ENCODE peak calls at places on chromosomes 6 and 20, in eight cellular contexts. One of them, this sample, is unnamed.

GRCh38 chr6:149065658-149066556 is 251.6 kb upstream of the TAB2 start:
- DNase-seq in kidney: no peak
- DNase-seq in heart left ventricle: no peak
- DNase-seq in upper lobe of right lung: no peak
- DNase-seq in WERI-Rb-1: no peak
- DNase-seq in lung: no peak
- DNase-seq in left lung: no peak
- DNase-seq in ovary: no peak
- DNase-seq in this sample: no peak

GRCh38 chr6:1088441-1089001 is 223.4 kb upstream of the FOXQ1 start:
- DNase-seq in kidney: no peak
- DNase-seq in heart left ventricle: no peak
- DNase-seq in upper lobe of right lung: no peak
- DNase-seq in WERI-Rb-1: no peak
- DNase-seq in lung: no peak
- DNase-seq in left lung: no peak
- DNase-seq in ovary: no peak
- DNase-seq in this sample: no peak

GRCh38 chr6:72865467-72865866 is 243.6 kb downstream of the KCNQ5 start:
- DNase-seq in kidney: no peak
- DNase-seq in heart left ventricle: no peak
- DNase-seq in upper lobe of right lung: no peak
- DNase-seq in WERI-Rb-1: peak; percentile 73
- DNase-seq in lung: no peak
- DNase-seq in left lung: no peak
- DNase-seq in ovary: no peak
- DNase-seq in this sample: no peak

GRCh38 chr6:135475292-135475886 is 22.2 kb downstream of the AHI1 start:
- DNase-seq in kidney: no peak
- DNase-seq in heart left ventricle: no peak
- DNase-seq in upper lobe of right lung: no peak
- DNase-seq in WERI-Rb-1: no peak
- DNase-seq in lung: no peak
- DNase-seq in left lung: no peak
- DNase-seq in ovary: no peak
- DNase-seq in this sample: no peak

GRCh38 chr6:24513602-24514001 is 18.8 kb downstream of the ALDH5A1 start:
- DNase-seq in kidney: no peak
- DNase-seq in heart left ventricle: no peak
- DNase-seq in upper lobe of right lung: no peak
- DNase-seq in WERI-Rb-1: no peak
- DNase-seq in lung: no peak
- DNase-seq in left lung: no peak
- DNase-seq in ovary: no peak
- DNase-seq in this sample: no peak

GRCh38 chr6:11198663-11199603 is 33.5 kb downstream of the NEDD9 start:
- DNase-seq in kidney: no peak
- DNase-seq in heart left ventricle: no peak
- DNase-seq in upper lobe of right lung: no peak
- DNase-seq in WERI-Rb-1: no peak
- DNase-seq in lung: no peak
- DNase-seq in left lung: no peak
- DNase-seq in ovary: no peak
- DNase-seq in this sample: no peak

GRCh38 chr6:38138374-38138773 is 318.8 kb downstream of the ZFAND3 start:
- DNase-seq in kidney: no peak
- DNase-seq in heart left ventricle: no peak
- DNase-seq in upper lobe of right lung: no peak
- DNase-seq in WERI-Rb-1: no peak
- DNase-seq in lung: no peak
- DNase-seq in left lung: no peak
- DNase-seq in ovary: no peak
- DNase-seq in this sample: no peak

GRCh38 chr20:23629017-23629541 is 8.7 kb downstream of the CST3 start:
- DNase-seq in kidney: no peak
- DNase-seq in heart left ventricle: peak; percentile 52
- DNase-seq in upper lobe of right lung: no peak
- DNase-seq in WERI-Rb-1: no peak
- DNase-seq in lung: no peak
- DNase-seq in left lung: no peak
- DNase-seq in ovary: no peak
- DNase-seq in this sample: no peak

GRCh38 chr6:63572733-63573139 is 456 bp downstream of the LOC128125822 start:
- DNase-seq in kidney: no peak
- DNase-seq in heart left ventricle: no peak
- DNase-seq in upper lobe of right lung: no peak
- DNase-seq in WERI-Rb-1: no peak
- DNase-seq in lung: no peak
- DNase-seq in left lung: no peak
- DNase-seq in ovary: no peak
- DNase-seq in this sample: no peak

GRCh38 chr6:106475280-106475679 is 114.8 kb downstream of the CRYBG1 start:
- DNase-seq in kidney: no peak
- DNase-seq in heart left ventricle: no peak
- DNase-seq in upper lobe of right lung: no peak
- DNase-seq in WERI-Rb-1: no peak
- DNase-seq in lung: no peak
- DNase-seq in left lung: no peak
- DNase-seq in ovary: no peak
- DNase-seq in this sample: no peak

GRCh38 chr6:44386929-44387345 is 569 bp upstream of the CDC5L start:
- DNase-seq in kidney: no peak
- DNase-seq in heart left ventricle: no peak
- DNase-seq in upper lobe of right lung: no peak
- DNase-seq in WERI-Rb-1: no peak
- DNase-seq in lung: no peak
- DNase-seq in left lung: no peak
- DNase-seq in ovary: peak; percentile 26
- DNase-seq in this sample: no peak

GRCh38 chr20:50194831-50195523 is 4.3 kb downstream of the CEBPB start:
- DNase-seq in kidney: no peak
- DNase-seq in heart left ventricle: no peak
- DNase-seq in upper lobe of right lung: no peak
- DNase-seq in WERI-Rb-1: no peak
- DNase-seq in lung: peak; percentile 35
- DNase-seq in left lung: no peak
- DNase-seq in ovary: no peak
- DNase-seq in this sample: no peak

GRCh38 chr20:50713677-50714101 is 17.7 kb upstream of the PARD6B start:
- DNase-seq in kidney: no peak
- DNase-seq in heart left ventricle: no peak
- DNase-seq in upper lobe of right lung: no peak
- DNase-seq in WERI-Rb-1: peak; percentile 33
- DNase-seq in lung: no peak
- DNase-seq in left lung: no peak
- DNase-seq in ovary: no peak
- DNase-seq in this sample: no peak

GRCh38 chr6:77880501-77880900 is 227.7 kb downstream of the MEI4 start:
- DNase-seq in kidney: no peak
- DNase-seq in heart left ventricle: no peak
- DNase-seq in upper lobe of right lung: no peak
- DNase-seq in WERI-Rb-1: no peak
- DNase-seq in lung: no peak
- DNase-seq in left lung: no peak
- DNase-seq in ovary: no peak
- DNase-seq in this sample: no peak

GRCh38 chr6:122461885-122462284 is 9.7 kb downstream of the SERINC1 start:
- DNase-seq in kidney: no peak
- DNase-seq in heart left ventricle: no peak
- DNase-seq in upper lobe of right lung: no peak
- DNase-seq in WERI-Rb-1: no peak
- DNase-seq in lung: no peak
- DNase-seq in left lung: no peak
- DNase-seq in ovary: no peak
- DNase-seq in this sample: no peak

GRCh38 chr6:43120938-43121913 is 45.1 kb downstream of the PTK7 start:
- DNase-seq in kidney: peak; percentile 92
- DNase-seq in heart left ventricle: peak; percentile 29
- DNase-seq in upper lobe of right lung: no peak
- DNase-seq in WERI-Rb-1: peak; percentile 37
- DNase-seq in lung: peak; percentile 41
- DNase-seq in left lung: peak; percentile 59
- DNase-seq in ovary: peak; percentile 73
- DNase-seq in this sample: peak; percentile 92

GRCh38 chr6:123508290-123508689 is 128.5 kb downstream of the TRDN start:
- DNase-seq in kidney: no peak
- DNase-seq in heart left ventricle: no peak
- DNase-seq in upper lobe of right lung: no peak
- DNase-seq in WERI-Rb-1: no peak
- DNase-seq in lung: no peak
- DNase-seq in left lung: no peak
- DNase-seq in ovary: no peak
- DNase-seq in this sample: no peak

GRCh38 chr6:169863149-169863525 is 111.7 kb downstream of the ERMARD start:
- DNase-seq in kidney: no peak
- DNase-seq in heart left ventricle: no peak
- DNase-seq in upper lobe of right lung: no peak
- DNase-seq in WERI-Rb-1: no peak
- DNase-seq in lung: no peak
- DNase-seq in left lung: no peak
- DNase-seq in ovary: no peak
- DNase-seq in this sample: peak; percentile 52

GRCh38 chr6:163709693-163710092 is 295.2 kb downstream of the QKI start:
- DNase-seq in kidney: no peak
- DNase-seq in heart left ventricle: peak; percentile 67
- DNase-seq in upper lobe of right lung: no peak
- DNase-seq in WERI-Rb-1: no peak
- DNase-seq in lung: no peak
- DNase-seq in left lung: no peak
- DNase-seq in ovary: no peak
- DNase-seq in this sample: no peak

GRCh38 chr6:44086931-44087574 is 40.2 kb downstream of the MRPL14 start:
- DNase-seq in kidney: peak; percentile 88
- DNase-seq in heart left ventricle: peak; percentile 46
- DNase-seq in upper lobe of right lung: peak; percentile 82
- DNase-seq in WERI-Rb-1: no peak
- DNase-seq in lung: peak; percentile 64
- DNase-seq in left lung: no peak
- DNase-seq in ovary: no peak
- DNase-seq in this sample: no peak

GRCh38 chr6:85112540-85112939 is 337.3 kb upstream of the NT5E start:
- DNase-seq in kidney: no peak
- DNase-seq in heart left ventricle: no peak
- DNase-seq in upper lobe of right lung: no peak
- DNase-seq in WERI-Rb-1: no peak
- DNase-seq in lung: no peak
- DNase-seq in left lung: no peak
- DNase-seq in ovary: no peak
- DNase-seq in this sample: no peak

GRCh38 chr6:7155871-7156579 is 48.3 kb downstream of the RREB1 start:
- DNase-seq in kidney: no peak
- DNase-seq in heart left ventricle: no peak
- DNase-seq in upper lobe of right lung: no peak
- DNase-seq in WERI-Rb-1: no peak
- DNase-seq in lung: no peak
- DNase-seq in left lung: no peak
- DNase-seq in ovary: no peak
- DNase-seq in this sample: no peak

GRCh38 chr6:127058027-127058426 is 60.4 kb upstream of the RSPO3 start:
- DNase-seq in kidney: no peak
- DNase-seq in heart left ventricle: no peak
- DNase-seq in upper lobe of right lung: no peak
- DNase-seq in WERI-Rb-1: no peak
- DNase-seq in lung: no peak
- DNase-seq in left lung: no peak
- DNase-seq in ovary: no peak
- DNase-seq in this sample: no peak

DNA sequence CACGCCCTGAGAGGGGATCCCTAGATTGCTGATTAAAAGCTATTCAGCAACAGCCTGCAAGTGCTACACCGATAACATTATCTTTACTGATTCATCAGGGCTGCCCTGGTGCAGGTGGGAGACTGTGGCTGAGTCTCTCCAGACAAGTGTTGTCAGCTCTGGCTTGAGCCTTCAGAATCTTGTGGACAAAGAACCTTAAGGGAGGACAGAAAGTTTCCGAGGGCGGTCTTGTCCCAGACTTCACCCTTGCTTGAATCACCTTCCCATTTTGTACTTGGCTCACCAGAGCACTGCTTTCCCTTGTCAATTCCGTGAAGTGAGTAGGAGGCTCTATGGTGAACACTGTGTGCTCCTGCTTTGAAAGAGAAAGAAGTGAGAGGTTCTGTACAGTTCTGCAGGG is 88.6 kb upstream of the PCSK2 start:
- DNase-seq in kidney: no peak
- DNase-seq in heart left ventricle: no peak
- DNase-seq in upper lobe of right lung: no peak
- DNase-seq in WERI-Rb-1: no peak
- DNase-seq in lung: no peak
- DNase-seq in left lung: no peak
- DNase-seq in ovary: no peak
- DNase-seq in this sample: no peak
- TF ChIP-seq CTCF in kidney: no peak
- TF ChIP-seq CTCF in heart left ventricle: no peak
- TF ChIP-seq CTCF in upper lobe of right lung: no peak
- TF ChIP-seq CTCF in WERI-Rb-1: no peak
- TF ChIP-seq CTCF in lung: no peak
- TF ChIP-seq CTCF in left lung: no peak
- TF ChIP-seq CTCF in ovary: no peak
- TF ChIP-seq CTCF in this sample: no peak

GRCh38 chr20:3765171-3765887 is 2.2 kb downstream of the ADISSP start:
- DNase-seq in kidney: peak; percentile 69
- DNase-seq in heart left ventricle: peak; percentile 72
- DNase-seq in upper lobe of right lung: no peak
- DNase-seq in WERI-Rb-1: no peak
- DNase-seq in lung: no peak
- DNase-seq in left lung: no peak
- DNase-seq in ovary: no peak
- DNase-seq in this sample: no peak
- H3K27ac ChIP-seq in kidney: no peak overlapping the region
- H3K27ac ChIP-seq in heart left ventricle: peak overlapping the region; percentile 73
- H3K27ac ChIP-seq in upper lobe of right lung: no peak overlapping the region
- H3K27ac ChIP-seq in WERI-Rb-1: no peak overlapping the region
- H3K27ac ChIP-seq in lung: no peak overlapping the region
- H3K27ac ChIP-seq in left lung: no peak overlapping the region
- H3K27ac ChIP-seq in ovary: no peak overlapping the region
- H3K27ac ChIP-seq in this sample: no peak overlapping the region

DNA sequence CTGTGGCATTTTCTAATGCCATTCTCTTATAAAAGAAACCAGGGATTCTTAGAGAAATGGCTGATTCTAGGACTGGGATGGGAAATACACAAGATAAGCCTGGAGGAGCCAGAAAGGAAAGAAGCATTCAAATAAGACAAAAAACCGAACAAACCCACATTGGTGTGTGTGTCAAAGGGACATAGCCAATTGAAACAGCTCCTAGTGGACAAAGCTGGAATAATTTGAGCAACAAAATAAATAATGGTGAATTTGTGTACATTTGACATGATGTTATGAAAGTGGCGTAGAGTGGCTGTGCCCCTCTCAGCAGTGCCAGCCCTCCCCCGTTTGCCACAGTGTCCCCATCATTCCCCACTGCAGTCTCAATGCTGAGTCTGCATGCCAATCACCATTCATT is 55.5 kb downstream of the B3GAT2 start:
- DNase-seq in kidney: no peak
- DNase-seq in heart left ventricle: no peak
- DNase-seq in upper lobe of right lung: no peak
- DNase-seq in WERI-Rb-1: no peak
- DNase-seq in lung: no peak
- DNase-seq in left lung: no peak
- DNase-seq in ovary: no peak
- DNase-seq in this sample: no peak
- TF ChIP-seq CTCF in kidney: no peak
- TF ChIP-seq CTCF in heart left ventricle: no peak
- TF ChIP-seq CTCF in upper lobe of right lung: no peak
- TF ChIP-seq CTCF in WERI-Rb-1: peak; percentile 30
- TF ChIP-seq CTCF in lung: no peak
- TF ChIP-seq CTCF in left lung: no peak
- TF ChIP-seq CTCF in ovary: no peak
- TF ChIP-seq CTCF in this sample: no peak

GRCh38 chr6:4820704-4821276 is 44.6 kb downstream of the CDYL start:
- DNase-seq in kidney: no peak
- DNase-seq in heart left ventricle: no peak
- DNase-seq in upper lobe of right lung: no peak
- DNase-seq in WERI-Rb-1: no peak
- DNase-seq in lung: no peak
- DNase-seq in left lung: no peak
- DNase-seq in ovary: no peak
- DNase-seq in this sample: no peak
- H3K27ac ChIP-seq in kidney: no peak overlapping the region
- H3K27ac ChIP-seq in heart left ventricle: no peak overlapping the region
- H3K27ac ChIP-seq in upper lobe of right lung: no peak overlapping the region
- H3K27ac ChIP-seq in WERI-Rb-1: no peak overlapping the region
- H3K27ac ChIP-seq in lung: no peak overlapping the region
- H3K27ac ChIP-seq in left lung: no peak overlapping the region
- H3K27ac ChIP-seq in ovary: no peak overlapping the region
- H3K27ac ChIP-seq in this sample: no peak overlapping the region

This sample was measured in coronary artery.